ENCODE peak calls at places on chromosomes 3 and 15, in eight cellular contexts. Z is RWPE1; M is CD4-positive, alpha-beta T cell; F is mucosa of descending colon; L is neural crest cell; S is HCT116; D is dorsolateral prefrontal cortex; O is fibroblast of pulmonary artery. C is an unnamed sample.

GRCh38 chr15:41987925-41988275 is 15.5 kb upstream of the EHD4 start:
- DNase-seq in L (no peak), O (no peak), Z (no peak), M (no peak), F (no peak), S (no peak), D (no peak), C (no peak)

GRCh38 chr15:92645051-92645631 is 10.4 kb downstream of the FAM174B start:
- DNase-seq in S (no peak), L (no peak), F (no peak), D (no peak), O (no peak), Z (no peak), M (no peak), C (no peak)

GRCh38 chr15:74725845-74726773 is 781 bp upstream of the CYP1A1 start:
- DNase-seq in S (no peak), L (peak; percentile 65), M (peak; percentile 24), O (peak; percentile 8), F (peak; percentile 52), D (no peak), Z (peak; percentile 34), C (peak; percentile 42)

GRCh38 chr3:67790043-67790442 is 135.6 kb upstream of the SUCLG2 start:
- DNase-seq in M (peak; percentile 31), F (peak; percentile 60), Z (peak; percentile 3), L (peak; percentile 48), O (peak; percentile 61), D (no peak), S (peak; percentile 23), C (no peak)

GRCh38 chr15:92451225-92451825 is 57.6 kb downstream of the ST8SIA2 start:
- DNase-seq in L (no peak), D (no peak), F (no peak), Z (no peak), S (no peak), M (no peak), O (peak; percentile 4), C (no peak)

GRCh38 chr15:32952062-32952461 is 234.3 kb downstream of the GREM1 start:
- DNase-seq in L (no peak), D (no peak), O (no peak), S (no peak), M (no peak), F (no peak), Z (no peak), C (no peak)

GRCh38 chr3:45684327-45684892 is 4.8 kb upstream of the SACM1L start:
- DNase-seq in Z (no peak), O (no peak), D (no peak), L (no peak), F (no peak), M (no peak), S (no peak), C (no peak)

GRCh38 chr3:99678023-99678422 is 39.6 kb downstream of the COL8A1 start:
- DNase-seq in M (no peak), L (no peak), Z (no peak), F (no peak), O (peak; percentile 96), S (no peak), D (no peak), C (no peak)

GRCh38 chr3:45090855-45091254 is 55.3 kb downstream of the CDCP1 start:
- DNase-seq in L (no peak), M (no peak), Z (no peak), F (no peak), S (no peak), O (no peak), D (no peak), C (no peak)

GRCh38 chr3:172522871-172523818 is at the start of gene TNFSF10:
- DNase-seq in S (no peak), F (peak; percentile 81), Z (peak; percentile 49), D (no peak), M (peak; percentile 29), L (peak; percentile 2), O (peak; percentile 28), C (no peak)

GRCh38 chr3:170470063-170471006 is 51.7 kb downstream of the CLDN11 start:
- DNase-seq in L (no peak), S (no peak), O (no peak), Z (no peak), D (no peak), M (no peak), F (no peak), C (no peak)

GRCh38 chr3:192514081-192514753 is 213.1 kb downstream of the FGF12 start:
- DNase-seq in F (peak; percentile 14), Z (peak; percentile 26), D (no peak), M (no peak), L (peak; percentile 46), S (no peak), O (peak; percentile 22), C (peak; percentile 36)

GRCh38 chr15:29331669-29332068 is 62.0 kb upstream of the NSMCE3 start:
- DNase-seq in O (no peak), Z (no peak), L (no peak), S (no peak), M (no peak), D (no peak), F (no peak), C (no peak)

GRCh38 chr3:5136619-5137429 is 14.7 kb downstream of the ARL8B start:
- DNase-seq in O (peak; percentile 37), M (peak; percentile 14), S (no peak), L (no peak), F (no peak), Z (peak; percentile 38), D (no peak), C (no peak)

GRCh38 chr15:59353994-59354951 is 18.4 kb downstream of the MYO1E start:
- DNase-seq in D (no peak), M (no peak), F (no peak), S (no peak), O (no peak), L (no peak), Z (no peak), C (no peak)

GRCh38 chr3:160133757-160134156 is 91.5 kb upstream of the C3orf80 start:
- DNase-seq in L (no peak), S (peak; percentile 40), O (peak; percentile 16), D (no peak), Z (no peak), F (no peak), M (no peak), C (no peak)

GRCh38 chr3:107431298-107432012 is 54.2 kb downstream of the CCDC54 start:
- DNase-seq in Z (peak; percentile 67), S (no peak), M (no peak), D (peak; percentile 51), F (peak; percentile 77), L (peak; percentile 56), O (peak; percentile 58), C (peak; percentile 52)

DNA sequence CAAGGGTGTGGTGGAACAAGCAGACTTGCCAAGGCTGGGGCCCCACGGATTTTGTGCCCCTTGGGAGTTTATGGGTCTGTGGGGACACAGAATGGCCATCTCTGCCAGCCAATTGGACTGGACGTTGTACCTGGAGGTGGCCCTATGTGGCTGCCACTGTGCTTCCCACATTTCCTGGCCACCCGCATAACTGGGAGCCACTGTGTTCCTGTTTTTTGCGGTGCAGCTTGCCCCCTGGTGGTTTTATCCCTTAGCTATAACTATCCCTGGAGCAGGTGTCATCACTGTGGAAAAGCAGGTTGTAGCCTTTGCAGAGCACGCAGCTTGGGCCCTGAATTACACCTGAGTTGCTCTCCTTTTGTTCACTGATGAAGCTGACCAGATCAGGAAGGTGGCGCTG is 306.3 kb downstream of the ZPLD1 start:
- DNase-seq in M (no peak), O (no peak), D (no peak), L (no peak), S (peak; percentile 8), F (no peak), Z (peak; percentile 8), C (no peak)
- TF ChIP-seq CTCF in M (no peak), O (no peak), D (no peak), L (no peak), S (peak; percentile 46), F (no peak), Z (no peak), C (no peak)

GRCh38 chr3:146331967-146332366 is 81.1 kb upstream of the PLSCR4 start:
- DNase-seq in O (no peak), S (no peak), M (no peak), F (no peak), D (no peak), Z (no peak), L (no peak), C (no peak)

GRCh38 chr3:146339262-146339808 is 88.4 kb upstream of the PLSCR4 start:
- DNase-seq in D (no peak), Z (no peak), F (no peak), S (no peak), M (no peak), L (no peak), O (peak; percentile 18), C (no peak)

GRCh38 chr3:146335386-146335785 is 84.5 kb upstream of the PLSCR4 start:
- DNase-seq in D (no peak), L (no peak), S (no peak), M (no peak), O (no peak), Z (no peak), F (no peak), C (no peak)

GRCh38 chr3:146337991-146338390 is 87.1 kb upstream of the PLSCR4 start:
- DNase-seq in L (no peak), D (no peak), M (no peak), O (peak; percentile 35), S (no peak), Z (no peak), F (no peak), C (no peak)

GRCh38 chr3:146334151-146334550 is 83.2 kb upstream of the PLSCR4 start:
- DNase-seq in D (no peak), F (no peak), M (no peak), S (no peak), O (peak; percentile 67), L (no peak), Z (no peak), C (no peak)
- TF ChIP-seq CTCF in D (peak; percentile 16), F (no peak), M (no peak), S (no peak), O (peak; percentile 50), L (no peak), Z (no peak), C (no peak)

DNA sequence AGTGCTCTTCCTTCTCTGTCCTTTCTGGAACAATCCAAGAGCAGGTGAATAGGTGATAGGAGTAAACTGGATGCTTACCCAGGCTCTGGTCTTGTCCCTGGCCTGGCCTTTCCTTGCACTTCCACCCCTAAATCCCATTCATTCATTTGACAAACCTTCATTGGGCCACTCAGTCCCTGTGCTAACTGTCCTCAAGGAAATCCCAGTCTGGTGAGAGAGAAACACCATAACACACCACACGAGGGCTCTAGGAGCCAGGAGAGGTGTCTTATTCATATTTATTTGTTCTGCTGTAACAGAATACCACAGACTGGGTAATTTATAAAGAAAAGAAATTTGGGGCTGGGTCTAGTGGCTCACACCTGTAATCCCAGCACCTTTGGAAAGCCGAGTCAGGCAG is 22.8 kb downstream of the EFCC1 start:
- DNase-seq in F (peak; percentile 9), O (peak; percentile 28), L (no peak), S (no peak), Z (peak; percentile 37), D (no peak), M (no peak), C (no peak)
- TF ChIP-seq CTCF in F (no peak), O (peak; percentile 16), L (peak; percentile 21), S (peak; percentile 36), Z (peak; percentile 18), D (no peak), M (no peak), C (peak; percentile 24)

DNA sequence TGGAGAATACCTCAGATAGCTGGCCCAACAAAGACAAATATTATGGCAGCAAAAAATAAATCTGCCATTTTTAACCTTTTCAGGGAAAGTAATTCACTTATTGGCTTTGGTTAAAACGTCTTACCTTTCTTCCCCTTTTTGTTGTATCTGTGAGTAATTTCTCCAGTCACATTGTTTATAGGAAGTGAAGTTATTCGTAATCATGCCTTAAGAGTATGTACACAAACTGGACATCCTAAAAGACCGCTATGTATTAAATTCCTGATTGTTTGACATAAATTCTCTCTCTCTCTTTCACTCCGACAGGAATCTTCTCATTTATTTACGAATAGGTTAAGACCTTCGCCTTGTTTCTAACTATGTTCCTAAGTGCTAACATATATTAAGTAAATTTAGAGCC is 474.0 kb downstream of the MECOM start:
- DNase-seq in D (no peak), F (no peak), S (no peak), Z (no peak), M (no peak), O (no peak), L (no peak), C (no peak)
- TF ChIP-seq CTCF in D (no peak), F (no peak), S (no peak), Z (no peak), M (no peak), O (no peak), L (no peak), C (no peak)

C was measured in progenitor cell of endocrine pancreas.